ENCODE peak calls at places on chromosomes 6 and 20, in ten cellular contexts. One of them, this sample, is unnamed.

GRCh38 chr6:123118811-123119210 is 122.8 kb downstream of the CLVS2 start:
- DNase-seq in Caki2: peak; percentile 36
- DNase-seq in activated CD8-positive, alpha-beta T cell treated with anti-CD3 and anti-CD28 coated beads, Interleukin-2, amount 10 ng/mL, durations not matched to agents 7 days and 5 days: no peak
- DNase-seq in GM03348: no peak
- DNase-seq in T-helper 2 cell: no peak
- DNase-seq in AG10803: no peak
- DNase-seq in activated naive CD4-positive, alpha-beta T cell: no peak
- DNase-seq in activated T-cell treated with anti-CD3 and anti-CD28 coated beads for 4 hours: no peak
- DNase-seq in stimulated activated CD8-positive, alpha-beta memory T cell treated with anti-CD3 and anti-CD28 coated beads, Interleukin-12 subunit alpha, Interleukin-12 subunit beta, amount 100 ng/mL, for 4 hours: no peak
- DNase-seq in glutamatergic neuron: no peak
- DNase-seq in this sample: no peak

GRCh38 chr20:41141153-41141815 is 3.9 kb downstream of the PLCG1 start:
- DNase-seq in stimulated activated CD8-positive, alpha-beta memory T cell treated with anti-CD3 and anti-CD28 coated beads, Interleukin-12 subunit alpha, Interleukin-12 subunit beta, amount 100 ng/mL, for 4 hours: no peak
- DNase-seq in activated naive CD4-positive, alpha-beta T cell: no peak
- DNase-seq in glutamatergic neuron: no peak
- DNase-seq in T-helper 2 cell: no peak
- DNase-seq in activated CD8-positive, alpha-beta T cell treated with anti-CD3 and anti-CD28 coated beads, Interleukin-2, amount 10 ng/mL, durations not matched to agents 7 days and 5 days: no peak
- DNase-seq in activated T-cell treated with anti-CD3 and anti-CD28 coated beads for 4 hours: peak; percentile 11
- DNase-seq in GM03348: peak; percentile 28
- DNase-seq in Caki2: no peak
- DNase-seq in AG10803: peak; percentile 20
- DNase-seq in this sample: peak; percentile 73

GRCh38 chr20:50111120-50111828 is 1.7 kb downstream of the UBE2V1 start:
- DNase-seq in activated T-cell treated with anti-CD3 and anti-CD28 coated beads for 4 hours: peak; percentile 21
- DNase-seq in Caki2: no peak
- DNase-seq in T-helper 2 cell: peak; percentile 40
- DNase-seq in AG10803: peak; percentile 44
- DNase-seq in activated naive CD4-positive, alpha-beta T cell: no peak
- DNase-seq in activated CD8-positive, alpha-beta T cell treated with anti-CD3 and anti-CD28 coated beads, Interleukin-2, amount 10 ng/mL, durations not matched to agents 7 days and 5 days: no peak
- DNase-seq in glutamatergic neuron: no peak
- DNase-seq in stimulated activated CD8-positive, alpha-beta memory T cell treated with anti-CD3 and anti-CD28 coated beads, Interleukin-12 subunit alpha, Interleukin-12 subunit beta, amount 100 ng/mL, for 4 hours: no peak
- DNase-seq in GM03348: peak; percentile 55
- DNase-seq in this sample: peak; percentile 74

GRCh38 chr20:24819331-24819965 is 129.6 kb upstream of the CST7 start:
- DNase-seq in T-helper 2 cell: no peak
- DNase-seq in activated CD8-positive, alpha-beta T cell treated with anti-CD3 and anti-CD28 coated beads, Interleukin-2, amount 10 ng/mL, durations not matched to agents 7 days and 5 days: no peak
- DNase-seq in GM03348: no peak
- DNase-seq in activated naive CD4-positive, alpha-beta T cell: no peak
- DNase-seq in Caki2: no peak
- DNase-seq in glutamatergic neuron: no peak
- DNase-seq in activated T-cell treated with anti-CD3 and anti-CD28 coated beads for 4 hours: no peak
- DNase-seq in stimulated activated CD8-positive, alpha-beta memory T cell treated with anti-CD3 and anti-CD28 coated beads, Interleukin-12 subunit alpha, Interleukin-12 subunit beta, amount 100 ng/mL, for 4 hours: no peak
- DNase-seq in AG10803: no peak
- DNase-seq in this sample: no peak

GRCh38 chr6:13262302-13263006 is 65.9 kb downstream of the TBC1D7 start:
- DNase-seq in stimulated activated CD8-positive, alpha-beta memory T cell treated with anti-CD3 and anti-CD28 coated beads, Interleukin-12 subunit alpha, Interleukin-12 subunit beta, amount 100 ng/mL, for 4 hours: no peak
- DNase-seq in activated CD8-positive, alpha-beta T cell treated with anti-CD3 and anti-CD28 coated beads, Interleukin-2, amount 10 ng/mL, durations not matched to agents 7 days and 5 days: no peak
- DNase-seq in AG10803: peak; percentile 50
- DNase-seq in activated T-cell treated with anti-CD3 and anti-CD28 coated beads for 4 hours: no peak
- DNase-seq in glutamatergic neuron: no peak
- DNase-seq in GM03348: no peak
- DNase-seq in Caki2: no peak
- DNase-seq in T-helper 2 cell: no peak
- DNase-seq in activated naive CD4-positive, alpha-beta T cell: no peak
- DNase-seq in this sample: no peak

GRCh38 chr20:15512916-15513315 is 1060.3 kb downstream of the KIF16B start:
- DNase-seq in GM03348: no peak
- DNase-seq in AG10803: no peak
- DNase-seq in T-helper 2 cell: no peak
- DNase-seq in glutamatergic neuron: no peak
- DNase-seq in activated naive CD4-positive, alpha-beta T cell: no peak
- DNase-seq in activated CD8-positive, alpha-beta T cell treated with anti-CD3 and anti-CD28 coated beads, Interleukin-2, amount 10 ng/mL, durations not matched to agents 7 days and 5 days: no peak
- DNase-seq in Caki2: no peak
- DNase-seq in activated T-cell treated with anti-CD3 and anti-CD28 coated beads for 4 hours: no peak
- DNase-seq in stimulated activated CD8-positive, alpha-beta memory T cell treated with anti-CD3 and anti-CD28 coated beads, Interleukin-12 subunit alpha, Interleukin-12 subunit beta, amount 100 ng/mL, for 4 hours: no peak
- DNase-seq in this sample: no peak

GRCh38 chr6:111564482-111564945 is 41.2 kb downstream of the TRAF3IP2 start:
- DNase-seq in GM03348: peak; percentile 73
- DNase-seq in T-helper 2 cell: no peak
- DNase-seq in activated naive CD4-positive, alpha-beta T cell: no peak
- DNase-seq in AG10803: peak; percentile 77
- DNase-seq in Caki2: no peak
- DNase-seq in glutamatergic neuron: no peak
- DNase-seq in activated T-cell treated with anti-CD3 and anti-CD28 coated beads for 4 hours: no peak
- DNase-seq in stimulated activated CD8-positive, alpha-beta memory T cell treated with anti-CD3 and anti-CD28 coated beads, Interleukin-12 subunit alpha, Interleukin-12 subunit beta, amount 100 ng/mL, for 4 hours: no peak
- DNase-seq in activated CD8-positive, alpha-beta T cell treated with anti-CD3 and anti-CD28 coated beads, Interleukin-2, amount 10 ng/mL, durations not matched to agents 7 days and 5 days: peak; percentile 18
- DNase-seq in this sample: no peak

GRCh38 chr6:110999634-111000270 is 17.9 kb downstream of the RPF2 start:
- DNase-seq in Caki2: peak; percentile 17
- DNase-seq in AG10803: peak; percentile 33
- DNase-seq in GM03348: peak; percentile 39
- DNase-seq in activated T-cell treated with anti-CD3 and anti-CD28 coated beads for 4 hours: no peak
- DNase-seq in stimulated activated CD8-positive, alpha-beta memory T cell treated with anti-CD3 and anti-CD28 coated beads, Interleukin-12 subunit alpha, Interleukin-12 subunit beta, amount 100 ng/mL, for 4 hours: no peak
- DNase-seq in glutamatergic neuron: no peak
- DNase-seq in activated naive CD4-positive, alpha-beta T cell: no peak
- DNase-seq in T-helper 2 cell: no peak
- DNase-seq in activated CD8-positive, alpha-beta T cell treated with anti-CD3 and anti-CD28 coated beads, Interleukin-2, amount 10 ng/mL, durations not matched to agents 7 days and 5 days: no peak
- DNase-seq in this sample: no peak

GRCh38 chr20:9503530-9504251 is 10.7 kb upstream of the LAMP5 start:
- DNase-seq in activated naive CD4-positive, alpha-beta T cell: no peak
- DNase-seq in GM03348: no peak
- DNase-seq in Caki2: no peak
- DNase-seq in activated CD8-positive, alpha-beta T cell treated with anti-CD3 and anti-CD28 coated beads, Interleukin-2, amount 10 ng/mL, durations not matched to agents 7 days and 5 days: no peak
- DNase-seq in glutamatergic neuron: peak; percentile 41
- DNase-seq in stimulated activated CD8-positive, alpha-beta memory T cell treated with anti-CD3 and anti-CD28 coated beads, Interleukin-12 subunit alpha, Interleukin-12 subunit beta, amount 100 ng/mL, for 4 hours: no peak
- DNase-seq in activated T-cell treated with anti-CD3 and anti-CD28 coated beads for 4 hours: no peak
- DNase-seq in AG10803: peak; percentile 64
- DNase-seq in T-helper 2 cell: no peak
- DNase-seq in this sample: no peak

GRCh38 chr20:11235058-11235457 is 561.3 kb upstream of the JAG1 start:
- DNase-seq in AG10803: peak; percentile 72
- DNase-seq in activated T-cell treated with anti-CD3 and anti-CD28 coated beads for 4 hours: no peak
- DNase-seq in GM03348: peak; percentile 29
- DNase-seq in T-helper 2 cell: no peak
- DNase-seq in activated CD8-positive, alpha-beta T cell treated with anti-CD3 and anti-CD28 coated beads, Interleukin-2, amount 10 ng/mL, durations not matched to agents 7 days and 5 days: no peak
- DNase-seq in stimulated activated CD8-positive, alpha-beta memory T cell treated with anti-CD3 and anti-CD28 coated beads, Interleukin-12 subunit alpha, Interleukin-12 subunit beta, amount 100 ng/mL, for 4 hours: no peak
- DNase-seq in Caki2: no peak
- DNase-seq in glutamatergic neuron: no peak
- DNase-seq in activated naive CD4-positive, alpha-beta T cell: no peak
- DNase-seq in this sample: no peak

GRCh38 chr6:98824907-98825601 is 9.3 kb upstream of the POU3F2 start:
- DNase-seq in activated naive CD4-positive, alpha-beta T cell: no peak
- DNase-seq in T-helper 2 cell: no peak
- DNase-seq in activated T-cell treated with anti-CD3 and anti-CD28 coated beads for 4 hours: no peak
- DNase-seq in glutamatergic neuron: no peak
- DNase-seq in Caki2: no peak
- DNase-seq in stimulated activated CD8-positive, alpha-beta memory T cell treated with anti-CD3 and anti-CD28 coated beads, Interleukin-12 subunit alpha, Interleukin-12 subunit beta, amount 100 ng/mL, for 4 hours: no peak
- DNase-seq in GM03348: no peak
- DNase-seq in activated CD8-positive, alpha-beta T cell treated with anti-CD3 and anti-CD28 coated beads, Interleukin-2, amount 10 ng/mL, durations not matched to agents 7 days and 5 days: no peak
- DNase-seq in AG10803: no peak
- DNase-seq in this sample: peak; percentile 56

GRCh38 chr20:5073154-5074049 is 46.4 kb downstream of the PCNA start:
- DNase-seq in activated CD8-positive, alpha-beta T cell treated with anti-CD3 and anti-CD28 coated beads, Interleukin-2, amount 10 ng/mL, durations not matched to agents 7 days and 5 days: peak; percentile 28
- DNase-seq in T-helper 2 cell: no peak
- DNase-seq in Caki2: peak; percentile 85
- DNase-seq in GM03348: peak; percentile 82
- DNase-seq in AG10803: peak; percentile 84
- DNase-seq in stimulated activated CD8-positive, alpha-beta memory T cell treated with anti-CD3 and anti-CD28 coated beads, Interleukin-12 subunit alpha, Interleukin-12 subunit beta, amount 100 ng/mL, for 4 hours: no peak
- DNase-seq in activated T-cell treated with anti-CD3 and anti-CD28 coated beads for 4 hours: no peak
- DNase-seq in activated naive CD4-positive, alpha-beta T cell: no peak
- DNase-seq in glutamatergic neuron: peak; percentile 22
- DNase-seq in this sample: no peak

GRCh38 chr6:85435872-85436271 is 14.0 kb upstream of the NT5E start:
- DNase-seq in activated naive CD4-positive, alpha-beta T cell: no peak
- DNase-seq in Caki2: no peak
- DNase-seq in activated CD8-positive, alpha-beta T cell treated with anti-CD3 and anti-CD28 coated beads, Interleukin-2, amount 10 ng/mL, durations not matched to agents 7 days and 5 days: no peak
- DNase-seq in stimulated activated CD8-positive, alpha-beta memory T cell treated with anti-CD3 and anti-CD28 coated beads, Interleukin-12 subunit alpha, Interleukin-12 subunit beta, amount 100 ng/mL, for 4 hours: no peak
- DNase-seq in T-helper 2 cell: no peak
- DNase-seq in AG10803: no peak
- DNase-seq in glutamatergic neuron: no peak
- DNase-seq in activated T-cell treated with anti-CD3 and anti-CD28 coated beads for 4 hours: no peak
- DNase-seq in GM03348: no peak
- DNase-seq in this sample: no peak

GRCh38 chr6:166411271-166411670 is 28.5 kb upstream of the MPC1 start:
- DNase-seq in T-helper 2 cell: no peak
- DNase-seq in activated T-cell treated with anti-CD3 and anti-CD28 coated beads for 4 hours: no peak
- DNase-seq in AG10803: no peak
- DNase-seq in stimulated activated CD8-positive, alpha-beta memory T cell treated with anti-CD3 and anti-CD28 coated beads, Interleukin-12 subunit alpha, Interleukin-12 subunit beta, amount 100 ng/mL, for 4 hours: no peak
- DNase-seq in GM03348: no peak
- DNase-seq in activated naive CD4-positive, alpha-beta T cell: no peak
- DNase-seq in activated CD8-positive, alpha-beta T cell treated with anti-CD3 and anti-CD28 coated beads, Interleukin-2, amount 10 ng/mL, durations not matched to agents 7 days and 5 days: no peak
- DNase-seq in glutamatergic neuron: peak; percentile 45
- DNase-seq in Caki2: no peak
- DNase-seq in this sample: no peak

GRCh38 chr6:140846518-140847277 is 1286.0 kb upstream of the GJE1 start:
- DNase-seq in AG10803: peak; percentile 73
- DNase-seq in activated naive CD4-positive, alpha-beta T cell: no peak
- DNase-seq in glutamatergic neuron: no peak
- DNase-seq in activated T-cell treated with anti-CD3 and anti-CD28 coated beads for 4 hours: no peak
- DNase-seq in GM03348: peak; percentile 25
- DNase-seq in T-helper 2 cell: no peak
- DNase-seq in Caki2: no peak
- DNase-seq in stimulated activated CD8-positive, alpha-beta memory T cell treated with anti-CD3 and anti-CD28 coated beads, Interleukin-12 subunit alpha, Interleukin-12 subunit beta, amount 100 ng/mL, for 4 hours: no peak
- DNase-seq in activated CD8-positive, alpha-beta T cell treated with anti-CD3 and anti-CD28 coated beads, Interleukin-2, amount 10 ng/mL, durations not matched to agents 7 days and 5 days: no peak
- DNase-seq in this sample: no peak

GRCh38 chr6:159249150-159249549 is 80.0 kb downstream of the FNDC1 start:
- DNase-seq in T-helper 2 cell: no peak
- DNase-seq in activated CD8-positive, alpha-beta T cell treated with anti-CD3 and anti-CD28 coated beads, Interleukin-2, amount 10 ng/mL, durations not matched to agents 7 days and 5 days: no peak
- DNase-seq in Caki2: no peak
- DNase-seq in GM03348: peak; percentile 73
- DNase-seq in activated naive CD4-positive, alpha-beta T cell: no peak
- DNase-seq in activated T-cell treated with anti-CD3 and anti-CD28 coated beads for 4 hours: no peak
- DNase-seq in stimulated activated CD8-positive, alpha-beta memory T cell treated with anti-CD3 and anti-CD28 coated beads, Interleukin-12 subunit alpha, Interleukin-12 subunit beta, amount 100 ng/mL, for 4 hours: no peak
- DNase-seq in AG10803: peak; percentile 90
- DNase-seq in glutamatergic neuron: no peak
- DNase-seq in this sample: no peak

GRCh38 chr6:147868493-147869222 is 360.2 kb downstream of the SAMD5 start:
- DNase-seq in activated CD8-positive, alpha-beta T cell treated with anti-CD3 and anti-CD28 coated beads, Interleukin-2, amount 10 ng/mL, durations not matched to agents 7 days and 5 days: no peak
- DNase-seq in Caki2: no peak
- DNase-seq in stimulated activated CD8-positive, alpha-beta memory T cell treated with anti-CD3 and anti-CD28 coated beads, Interleukin-12 subunit alpha, Interleukin-12 subunit beta, amount 100 ng/mL, for 4 hours: no peak
- DNase-seq in AG10803: no peak
- DNase-seq in activated T-cell treated with anti-CD3 and anti-CD28 coated beads for 4 hours: no peak
- DNase-seq in GM03348: no peak
- DNase-seq in activated naive CD4-positive, alpha-beta T cell: no peak
- DNase-seq in glutamatergic neuron: no peak
- DNase-seq in T-helper 2 cell: no peak
- DNase-seq in this sample: no peak

GRCh38 chr6:82017316-82017715 is 230.2 kb downstream of the IBTK start:
- DNase-seq in glutamatergic neuron: no peak
- DNase-seq in activated T-cell treated with anti-CD3 and anti-CD28 coated beads for 4 hours: no peak
- DNase-seq in activated naive CD4-positive, alpha-beta T cell: no peak
- DNase-seq in GM03348: peak; percentile 29
- DNase-seq in T-helper 2 cell: no peak
- DNase-seq in activated CD8-positive, alpha-beta T cell treated with anti-CD3 and anti-CD28 coated beads, Interleukin-2, amount 10 ng/mL, durations not matched to agents 7 days and 5 days: no peak
- DNase-seq in stimulated activated CD8-positive, alpha-beta memory T cell treated with anti-CD3 and anti-CD28 coated beads, Interleukin-12 subunit alpha, Interleukin-12 subunit beta, amount 100 ng/mL, for 4 hours: no peak
- DNase-seq in AG10803: peak; percentile 90
- DNase-seq in Caki2: peak; percentile 90
- DNase-seq in this sample: no peak

GRCh38 chr6:118784641-118785164 is 109.2 kb upstream of the ASF1A start:
- DNase-seq in Caki2: no peak
- DNase-seq in stimulated activated CD8-positive, alpha-beta memory T cell treated with anti-CD3 and anti-CD28 coated beads, Interleukin-12 subunit alpha, Interleukin-12 subunit beta, amount 100 ng/mL, for 4 hours: no peak
- DNase-seq in GM03348: no peak
- DNase-seq in T-helper 2 cell: no peak
- DNase-seq in AG10803: no peak
- DNase-seq in activated T-cell treated with anti-CD3 and anti-CD28 coated beads for 4 hours: no peak
- DNase-seq in glutamatergic neuron: no peak
- DNase-seq in activated CD8-positive, alpha-beta T cell treated with anti-CD3 and anti-CD28 coated beads, Interleukin-2, amount 10 ng/mL, durations not matched to agents 7 days and 5 days: no peak
- DNase-seq in activated naive CD4-positive, alpha-beta T cell: no peak
- DNase-seq in this sample: no peak

GRCh38 chr20:3710027-3710426 is 2.4 kb downstream of the SIGLEC1 start:
- DNase-seq in activated CD8-positive, alpha-beta T cell treated with anti-CD3 and anti-CD28 coated beads, Interleukin-2, amount 10 ng/mL, durations not matched to agents 7 days and 5 days: no peak
- DNase-seq in glutamatergic neuron: no peak
- DNase-seq in activated naive CD4-positive, alpha-beta T cell: no peak
- DNase-seq in stimulated activated CD8-positive, alpha-beta memory T cell treated with anti-CD3 and anti-CD28 coated beads, Interleukin-12 subunit alpha, Interleukin-12 subunit beta, amount 100 ng/mL, for 4 hours: no peak
- DNase-seq in GM03348: no peak
- DNase-seq in T-helper 2 cell: no peak
- DNase-seq in AG10803: no peak
- DNase-seq in activated T-cell treated with anti-CD3 and anti-CD28 coated beads for 4 hours: no peak
- DNase-seq in Caki2: no peak
- DNase-seq in this sample: no peak

GRCh38 chr6:138601128-138601527 is 101.8 kb upstream of the NHSL1 start:
- DNase-seq in activated CD8-positive, alpha-beta T cell treated with anti-CD3 and anti-CD28 coated beads, Interleukin-2, amount 10 ng/mL, durations not matched to agents 7 days and 5 days: no peak
- DNase-seq in activated naive CD4-positive, alpha-beta T cell: no peak
- DNase-seq in T-helper 2 cell: no peak
- DNase-seq in Caki2: no peak
- DNase-seq in activated T-cell treated with anti-CD3 and anti-CD28 coated beads for 4 hours: no peak
- DNase-seq in AG10803: peak; percentile 29
- DNase-seq in stimulated activated CD8-positive, alpha-beta memory T cell treated with anti-CD3 and anti-CD28 coated beads, Interleukin-12 subunit alpha, Interleukin-12 subunit beta, amount 100 ng/mL, for 4 hours: no peak
- DNase-seq in glutamatergic neuron: no peak
- DNase-seq in GM03348: peak; percentile 18
- DNase-seq in this sample: no peak

GRCh38 chr6:90074161-90074560 is 179.9 kb downstream of the GJA10 start:
- DNase-seq in activated T-cell treated with anti-CD3 and anti-CD28 coated beads for 4 hours: no peak
- DNase-seq in Caki2: no peak
- DNase-seq in stimulated activated CD8-positive, alpha-beta memory T cell treated with anti-CD3 and anti-CD28 coated beads, Interleukin-12 subunit alpha, Interleukin-12 subunit beta, amount 100 ng/mL, for 4 hours: no peak
- DNase-seq in AG10803: peak; percentile 18
- DNase-seq in GM03348: no peak
- DNase-seq in glutamatergic neuron: no peak
- DNase-seq in activated naive CD4-positive, alpha-beta T cell: no peak
- DNase-seq in activated CD8-positive, alpha-beta T cell treated with anti-CD3 and anti-CD28 coated beads, Interleukin-2, amount 10 ng/mL, durations not matched to agents 7 days and 5 days: no peak
- DNase-seq in T-helper 2 cell: no peak
- DNase-seq in this sample: no peak

GRCh38 chr6:160810238-160810637 is 108.2 kb downstream of the PLG start:
- DNase-seq in AG10803: no peak
- DNase-seq in GM03348: no peak
- DNase-seq in Caki2: no peak
- DNase-seq in glutamatergic neuron: no peak
- DNase-seq in activated T-cell treated with anti-CD3 and anti-CD28 coated beads for 4 hours: no peak
- DNase-seq in activated naive CD4-positive, alpha-beta T cell: no peak
- DNase-seq in activated CD8-positive, alpha-beta T cell treated with anti-CD3 and anti-CD28 coated beads, Interleukin-2, amount 10 ng/mL, durations not matched to agents 7 days and 5 days: no peak
- DNase-seq in stimulated activated CD8-positive, alpha-beta memory T cell treated with anti-CD3 and anti-CD28 coated beads, Interleukin-12 subunit alpha, Interleukin-12 subunit beta, amount 100 ng/mL, for 4 hours: no peak
- DNase-seq in T-helper 2 cell: no peak
- DNase-seq in this sample: no peak

GRCh38 chr6:144559865-144560603 is 274.9 kb downstream of the UTRN start:
- DNase-seq in AG10803: no peak
- DNase-seq in stimulated activated CD8-positive, alpha-beta memory T cell treated with anti-CD3 and anti-CD28 coated beads, Interleukin-12 subunit alpha, Interleukin-12 subunit beta, amount 100 ng/mL, for 4 hours: no peak
- DNase-seq in glutamatergic neuron: no peak
- DNase-seq in activated naive CD4-positive, alpha-beta T cell: no peak
- DNase-seq in Caki2: peak; percentile 40
- DNase-seq in GM03348: no peak
- DNase-seq in activated CD8-positive, alpha-beta T cell treated with anti-CD3 and anti-CD28 coated beads, Interleukin-2, amount 10 ng/mL, durations not matched to agents 7 days and 5 days: peak; percentile 65
- DNase-seq in activated T-cell treated with anti-CD3 and anti-CD28 coated beads for 4 hours: no peak
- DNase-seq in T-helper 2 cell: no peak
- DNase-seq in this sample: peak; percentile 87

GRCh38 chr6:127301199-127301700 is 34.6 kb downstream of the RNF146 start:
- DNase-seq in AG10803: peak; percentile 25
- DNase-seq in activated naive CD4-positive, alpha-beta T cell: no peak
- DNase-seq in activated CD8-positive, alpha-beta T cell treated with anti-CD3 and anti-CD28 coated beads, Interleukin-2, amount 10 ng/mL, durations not matched to agents 7 days and 5 days: no peak
- DNase-seq in T-helper 2 cell: no peak
- DNase-seq in activated T-cell treated with anti-CD3 and anti-CD28 coated beads for 4 hours: no peak
- DNase-seq in Caki2: no peak
- DNase-seq in glutamatergic neuron: no peak
- DNase-seq in GM03348: peak; percentile 16
- DNase-seq in stimulated activated CD8-positive, alpha-beta memory T cell treated with anti-CD3 and anti-CD28 coated beads, Interleukin-12 subunit alpha, Interleukin-12 subunit beta, amount 100 ng/mL, for 4 hours: no peak
- DNase-seq in this sample: no peak

GRCh38 chr20:54479138-54479906 is 3.9 kb downstream of the DOK5 start:
- DNase-seq in AG10803: no peak
- DNase-seq in stimulated activated CD8-positive, alpha-beta memory T cell treated with anti-CD3 and anti-CD28 coated beads, Interleukin-12 subunit alpha, Interleukin-12 subunit beta, amount 100 ng/mL, for 4 hours: no peak
- DNase-seq in activated naive CD4-positive, alpha-beta T cell: no peak
- DNase-seq in glutamatergic neuron: no peak
- DNase-seq in Caki2: peak; percentile 10
- DNase-seq in activated CD8-positive, alpha-beta T cell treated with anti-CD3 and anti-CD28 coated beads, Interleukin-2, amount 10 ng/mL, durations not matched to agents 7 days and 5 days: no peak
- DNase-seq in GM03348: no peak
- DNase-seq in T-helper 2 cell: no peak
- DNase-seq in activated T-cell treated with anti-CD3 and anti-CD28 coated beads for 4 hours: no peak
- DNase-seq in this sample: no peak

GRCh38 chr6:42041131-42042055 is 8.9 kb upstream of the TAF8 start:
- DNase-seq in GM03348: no peak
- DNase-seq in activated T-cell treated with anti-CD3 and anti-CD28 coated beads for 4 hours: no peak
- DNase-seq in activated CD8-positive, alpha-beta T cell treated with anti-CD3 and anti-CD28 coated beads, Interleukin-2, amount 10 ng/mL, durations not matched to agents 7 days and 5 days: no peak
- DNase-seq in Caki2: no peak
- DNase-seq in T-helper 2 cell: no peak
- DNase-seq in glutamatergic neuron: no peak
- DNase-seq in activated naive CD4-positive, alpha-beta T cell: no peak
- DNase-seq in stimulated activated CD8-positive, alpha-beta memory T cell treated with anti-CD3 and anti-CD28 coated beads, Interleukin-12 subunit alpha, Interleukin-12 subunit beta, amount 100 ng/mL, for 4 hours: no peak
- DNase-seq in AG10803: no peak
- DNase-seq in this sample: peak; percentile 73

GRCh38 chr20:11182715-11183114 is 508.9 kb upstream of the JAG1 start:
- DNase-seq in AG10803: peak; percentile 42
- DNase-seq in activated CD8-positive, alpha-beta T cell treated with anti-CD3 and anti-CD28 coated beads, Interleukin-2, amount 10 ng/mL, durations not matched to agents 7 days and 5 days: no peak
- DNase-seq in stimulated activated CD8-positive, alpha-beta memory T cell treated with anti-CD3 and anti-CD28 coated beads, Interleukin-12 subunit alpha, Interleukin-12 subunit beta, amount 100 ng/mL, for 4 hours: no peak
- DNase-seq in activated T-cell treated with anti-CD3 and anti-CD28 coated beads for 4 hours: no peak
- DNase-seq in Caki2: no peak
- DNase-seq in activated naive CD4-positive, alpha-beta T cell: no peak
- DNase-seq in T-helper 2 cell: no peak
- DNase-seq in glutamatergic neuron: no peak
- DNase-seq in GM03348: no peak
- DNase-seq in this sample: no peak

This sample was measured in activated CD4-positive, alpha-beta T cell treated with anti-CD3 and anti-CD28 coated beads, Interleukin-2, amount 10 ng/mL, durations not matched to agents 24 days and 14 days.